ENCODE peak calls at places on chromosomes 2 and 18, in ten cellular contexts. L is spleen, F is astrocyte of the spinal cord, I is left ventricle myocardium inferior, G is breast epithelium, U is cardiac fibroblast, Y is fibroblast of pulmonary artery, J is ovary, S is fibroblast of lung, P is right lobe of liver. N is an unnamed sample.

GRCh38 chr2:132473174-132473883 is 56.7 kb downstream of the GPR39 start:
- DNase-seq in L (no peak), F (no peak), I (no peak), G (no peak), U (no peak), Y (no peak), J (no peak), S (no peak), P (no peak), N (no peak)

GRCh38 chr2:159230145-159230877 is 56.2 kb downstream of the WDSUB1 start:
- DNase-seq in L (no peak), F (no peak), I (no peak), G (no peak), U (no peak), Y (no peak), J (no peak), S (no peak), P (no peak), N (no peak)

GRCh38 chr2:146661494-146662096 is 1183.2 kb upstream of the ACVR2A start:
- DNase-seq in L (no peak), F (peak), I (no peak), G (no peak), U (peak), Y (peak), J (no peak), S (peak), P (no peak), N (peak)

GRCh38 chr18:32276896-32277295 is 87.1 kb downstream of the MEP1B start:
- DNase-seq in L (no peak), F (no peak), I (no peak), G (no peak), U (no peak), Y (no peak), J (no peak), S (no peak), P (no peak), N (no peak)

GRCh38 chr18:24810561-24810960 is 350.1 kb downstream of the HRH4 start:
- DNase-seq in L (no peak), F (no peak), I (no peak), G (no peak), U (no peak), Y (no peak), J (no peak), S (no peak), P (no peak), N (no peak)

GRCh38 chr2:65604246-65604645 is 171.8 kb upstream of the SPRED2 start:
- DNase-seq in L (no peak), F (peak), I (no peak), G (no peak), U (no peak), Y (no peak), J (no peak), S (no peak), P (no peak), N (no peak)

GRCh38 chr2:126796931-126797621 is 101.6 kb upstream of the TEX51 start:
- DNase-seq in L (peak), F (no peak), I (no peak), G (peak), U (no peak), Y (no peak), J (no peak), S (no peak), P (no peak), N (no peak)

GRCh38 chr2:86046985-86047384 is 58.7 kb downstream of the POLR1A start:
- DNase-seq in L (no peak), F (no peak), I (no peak), G (peak), U (no peak), Y (no peak), J (no peak), S (no peak), P (no peak), N (no peak)

GRCh38 chr2:156486175-156486574 is 50.0 kb downstream of the GPD2 start:
- DNase-seq in L (no peak), F (peak), I (no peak), G (no peak), U (peak), Y (peak), J (no peak), S (peak), P (no peak), N (no peak)

GRCh38 chr18:30432349-30432748 is 610.2 kb downstream of the DSC3 start:
- DNase-seq in L (no peak), F (no peak), I (no peak), G (no peak), U (no peak), Y (no peak), J (no peak), S (no peak), P (no peak), N (no peak)

GRCh38 chr2:50820176-50820575 is 211.8 kb downstream of the NRXN1 start:
- DNase-seq in L (no peak), F (no peak), I (no peak), G (no peak), U (no peak), Y (no peak), J (no peak), S (no peak), P (no peak), N (no peak)

GRCh38 chr2:189685540-189686229 is 11.2 kb downstream of the ANKAR start:
- DNase-seq in L (no peak), F (peak), I (peak), G (no peak), U (peak), Y (peak), J (peak), S (peak), P (no peak), N (no peak)

GRCh38 chr2:238801791-238802190 is 46.1 kb upstream of the TWIST2 start:
- DNase-seq in L (no peak), F (no peak), I (no peak), G (no peak), U (no peak), Y (no peak), J (no peak), S (no peak), P (no peak), N (no peak)

GRCh38 chr2:131104487-131105155 is 515 bp upstream of the PLEKHB2 start:
- DNase-seq in L (peak), F (no peak), I (no peak), G (peak), U (peak), Y (peak), J (no peak), S (peak), P (peak), N (no peak)

GRCh38 chr2:28463893-28464292 is 32.0 kb upstream of the PLB1 start:
- DNase-seq in L (no peak), F (no peak), I (no peak), G (no peak), U (peak), Y (peak), J (no peak), S (no peak), P (no peak), N (peak)

GRCh38 chr2:9071032-9071431 is 67.5 kb upstream of the MBOAT2 start:
- DNase-seq in L (no peak), F (peak), I (no peak), G (no peak), U (no peak), Y (peak), J (no peak), S (peak), P (no peak), N (no peak)

GRCh38 chr2:230866704-230867561 is 2.2 kb downstream of the ITM2C start:
- DNase-seq in L (peak), F (peak), I (no peak), G (no peak), U (peak), Y (peak), J (peak), S (peak), P (peak), N (no peak)

GRCh38 chr18:12742453-12742852 is 39.6 kb downstream of the PSMG2 start:
- DNase-seq in L (no peak), F (peak), I (no peak), G (no peak), U (peak), Y (peak), J (no peak), S (peak), P (no peak), N (peak)

GRCh38 chr18:65751145-65752085 is 603 bp downstream of the CDH7 start:
- DNase-seq in L (no peak), F (no peak), I (no peak), G (no peak), U (no peak), Y (no peak), J (no peak), S (no peak), P (no peak), N (no peak)

GRCh38 chr2:63776382-63776781 is 65.3 kb upstream of the UGP2 start:
- DNase-seq in L (no peak), F (no peak), I (no peak), G (no peak), U (no peak), Y (no peak), J (no peak), S (no peak), P (no peak), N (no peak)

GRCh38 chr2:33272001-33272400 is 204.4 kb upstream of the RASGRP3 start:
- DNase-seq in L (no peak), F (peak), I (no peak), G (no peak), U (no peak), Y (no peak), J (no peak), S (peak), P (no peak), N (no peak)

DNA sequence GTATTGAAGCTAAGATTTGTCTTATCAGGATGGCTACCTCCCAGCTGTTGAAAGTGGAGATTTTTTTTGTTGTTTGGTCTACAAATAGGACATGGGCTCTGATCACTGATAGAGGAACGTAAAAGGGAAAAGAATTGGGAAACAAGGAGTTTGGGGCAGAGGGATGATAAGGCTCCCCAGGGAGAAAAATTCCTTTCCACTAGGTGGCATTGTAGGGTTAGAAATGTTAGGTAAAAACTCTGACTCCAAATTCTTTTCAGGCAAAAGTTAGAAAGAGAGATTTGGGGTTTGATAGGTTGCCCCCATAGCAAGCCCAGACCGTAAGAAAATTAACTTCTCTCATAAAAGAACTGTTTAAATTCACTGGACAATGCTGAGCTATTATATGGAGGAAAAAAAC is 19.8 kb downstream of the CMPK2 start:
- DNase-seq in L (no peak), F (no peak), I (no peak), G (no peak), U (no peak), Y (no peak), J (no peak), S (no peak), P (no peak), N (no peak)
- TF ChIP-seq CTCF in L (no peak), F (no peak), I (no peak), G (no peak), U (no peak), Y (no peak), J (no peak), S (no peak), P (no peak), N (no peak)

GRCh38 chr2:171154348-171154747 is 6.3 kb downstream of the TLK1 start:
- DNase-seq in L (no peak), F (no peak), I (no peak), G (no peak), U (no peak), Y (no peak), J (no peak), S (no peak), P (no peak), N (no peak)

GRCh38 chr2:171149539-171149938 is 11.2 kb downstream of the TLK1 start:
- DNase-seq in L (no peak), F (no peak), I (no peak), G (no peak), U (no peak), Y (no peak), J (no peak), S (no peak), P (no peak), N (no peak)

GRCh38 chr2:171149986-171150693 is 10.6 kb downstream of the TLK1 start:
- DNase-seq in L (no peak), F (no peak), I (no peak), G (no peak), U (no peak), Y (no peak), J (no peak), S (no peak), P (no peak), N (no peak)

GRCh38 chr2:171147081-171147480 is 13.6 kb downstream of the TLK1 start:
- DNase-seq in L (no peak), F (no peak), I (no peak), G (no peak), U (no peak), Y (peak), J (no peak), S (no peak), P (no peak), N (no peak)

GRCh38 chr2:171150694-171151285 is 9.9 kb downstream of the TLK1 start:
- DNase-seq in L (no peak), F (no peak), I (no peak), G (no peak), U (no peak), Y (no peak), J (no peak), S (no peak), P (no peak), N (no peak)
- H3K4me3 ChIP-seq in L (no peak), F (no peak), I (no peak), G (no peak), U (no peak), Y (no peak), J (no peak), S (no peak), P (no peak), N (no peak)

GRCh38 chr18:56913970-56914369 is 232.9 kb upstream of the BOD1L2 start:
- DNase-seq in L (no peak), F (no peak), I (no peak), G (no peak), U (no peak), Y (no peak), J (no peak), S (no peak), P (no peak), N (no peak)
- TF ChIP-seq CTCF in L (no peak), F (no peak), I (no peak), G (no peak), U (no peak), Y (no peak), J (no peak), S (no peak), P (no peak), N (no peak)

GRCh38 chr18:22347624-22348511 is 69.8 kb downstream of the CTAGE1 start:
- DNase-seq in L (no peak), F (peak), I (peak), G (no peak), U (peak), Y (peak), J (peak), S (peak), P (no peak), N (no peak)
- H3K4me3 ChIP-seq in L (peak), F (peak), I (peak), G (peak), U (peak), Y (peak), J (peak), S (peak), P (peak), N (peak)

DNA sequence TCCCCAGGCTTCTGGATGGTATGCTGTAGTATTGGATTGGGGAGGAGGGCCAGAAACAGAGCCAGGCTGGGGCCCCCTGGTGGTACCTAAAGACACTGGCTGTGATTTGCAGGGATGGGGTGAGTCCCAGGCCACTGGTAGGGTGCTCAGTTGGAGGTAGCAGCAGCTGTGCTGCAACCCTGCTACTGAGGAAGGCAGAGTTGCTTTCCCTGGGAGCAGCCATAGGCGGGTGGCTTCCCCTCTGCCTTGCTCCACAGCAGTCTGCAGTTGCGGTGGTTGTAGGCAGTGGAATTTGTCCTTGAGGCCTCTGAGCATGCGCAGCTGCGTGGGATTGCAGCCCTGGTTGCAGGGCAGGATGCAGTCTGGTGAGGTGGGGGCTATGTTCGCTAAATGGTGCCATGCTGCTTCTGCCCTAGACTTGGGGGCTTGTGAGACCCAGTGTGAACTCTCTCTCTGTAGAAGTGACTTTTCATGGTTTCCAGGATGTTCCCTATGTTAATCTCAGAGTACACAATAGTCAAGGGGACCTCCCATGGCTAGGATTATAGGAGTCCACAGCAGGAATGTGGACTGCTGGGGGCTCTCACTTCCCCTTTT is 443.5 kb downstream of the XIRP2 start:
- DNase-seq in L (no peak), F (no peak), I (no peak), G (no peak), U (peak), Y (no peak), J (no peak), S (no peak), P (no peak), N (no peak)
- TF ChIP-seq CTCF in L (no peak), F (peak), I (peak), G (no peak), U (peak), Y (no peak), J (no peak), S (peak), P (peak), N (no peak)